ENCODE peak calls at places on chromosomes 2 and 18, in ten cellular contexts. U is amniotic epithelial cell; O is left colon; T is GM19239; Q is activated CD4-positive, alpha-beta T cell treated with anti-CD3 and anti-CD28 coated beads, Interleukin-2, amount 50 U/mL, for 48 hours; F is neural crest cell; W is germinal center; H is non-pigmented ciliary epithelial cell; G is astrocyte of the spinal cord; J is T47D. V is an unnamed sample.

GRCh38 chr2:31411771-31412170 is 2.8 kb downstream of the XDH start:
- DNase-seq in Q (no peak), U (no peak), F (no peak), O (no peak), H (no peak), T (no peak), W (no peak), J (no peak), G (no peak), V (no peak)

GRCh38 chr2:238890806-238891666 is 43.2 kb downstream of the TWIST2 start:
- DNase-seq in F (no peak), J (no peak), G (no peak), W (no peak), Q (no peak), H (no peak), O (no peak), U (no peak), T (no peak), V (no peak)

GRCh38 chr2:126802774-126803421 is 95.8 kb upstream of the TEX51 start:
- DNase-seq in F (no peak), W (no peak), T (no peak), O (no peak), Q (no peak), U (no peak), G (no peak), H (no peak), J (peak), V (peak)

GRCh38 chr2:17754773-17755425 is 961 bp downstream of the GEN1 start:
- DNase-seq in T (no peak), J (no peak), F (no peak), Q (no peak), H (no peak), G (no peak), O (no peak), W (no peak), U (peak), V (peak)

GRCh38 chr2:119753041-119753929 is 6.4 kb upstream of the PTPN4 start:
- DNase-seq in J (peak), U (peak), G (peak), W (peak), T (peak), Q (no peak), H (no peak), F (no peak), O (no peak), V (peak)

GRCh38 chr18:68991281-68991680 is 193.4 kb downstream of the CCDC102B start:
- DNase-seq in O (no peak), Q (no peak), U (peak), T (no peak), F (no peak), W (no peak), H (peak), J (no peak), G (peak), V (peak)

GRCh38 chr2:168607992-168608391 is 151.9 kb downstream of the CERS6 start:
- DNase-seq in Q (no peak), G (peak), H (no peak), F (no peak), O (no peak), J (no peak), U (peak), T (no peak), W (no peak), V (peak)

GRCh38 chr2:105926960-105927678 is 182.4 kb downstream of the NCK2 start:
- DNase-seq in T (no peak), U (no peak), J (no peak), G (no peak), H (no peak), Q (peak), O (no peak), W (no peak), F (no peak), V (no peak)

GRCh38 chr2:33219850-33220275 is 256.6 kb upstream of the RASGRP3 start:
- DNase-seq in T (no peak), G (no peak), F (no peak), Q (no peak), U (peak), H (no peak), W (no peak), J (no peak), O (no peak), V (peak)

GRCh38 chr2:240287496-240288086 is 147.1 kb upstream of the OTOS start:
- DNase-seq in F (no peak), U (no peak), W (no peak), H (no peak), T (no peak), Q (no peak), G (no peak), O (no peak), J (no peak), V (no peak)

GRCh38 chr2:241776336-241777166 is at the start of gene GAL3ST2:
- DNase-seq in W (no peak), O (peak), H (no peak), T (peak), F (no peak), U (no peak), J (no peak), G (no peak), Q (no peak), V (no peak)

GRCh38 chr2:170341684-170342631 is 164.0 kb downstream of the MYO3B start:
- DNase-seq in H (no peak), F (no peak), Q (no peak), O (no peak), J (no peak), T (no peak), W (no peak), U (no peak), G (no peak), V (no peak)

GRCh38 chr18:9017900-9018217 is 84.6 kb upstream of the NDUFV2 start:
- DNase-seq in U (peak), W (no peak), J (no peak), O (no peak), Q (no peak), F (no peak), H (no peak), T (no peak), G (no peak), V (no peak)

GRCh38 chr2:127195140-127196074 is 24.7 kb downstream of the CYP27C1 start:
- DNase-seq in T (no peak), W (no peak), O (no peak), J (no peak), H (no peak), U (no peak), F (no peak), Q (no peak), G (no peak), V (no peak)

GRCh38 chr2:241636182-241636982 is 576 bp downstream of the THAP4 start:
- DNase-seq in F (peak), W (peak), U (peak), G (peak), T (peak), H (no peak), J (peak), Q (peak), O (no peak), V (peak)

GRCh38 chr2:96802281-96802595 is 13.8 kb upstream of the CNNM3 start:
- DNase-seq in O (no peak), J (no peak), W (peak), T (no peak), G (no peak), F (no peak), Q (peak), H (no peak), U (no peak), V (no peak)

V was measured in fibroblast of the aortic adventitia.